ENCODE peak calls at places on chromosomes 16 and 17, in five cellular contexts. I is H1, O is IMR-90, J is K562, K is HepG2. H is an unnamed sample.

GRCh38 chr17:42555122-42555622 is 2.4 kb downstream of the HSD17B1 start:
- DNase-seq in O (no peak), I (no peak), K (no peak), J (no peak), H (no peak)

GRCh38 chr16:66486773-66487579 is 59.9 kb downstream of the BEAN1 start:
- DNase-seq in O (peak), J (no peak), K (no peak), I (no peak), H (no peak)

GRCh38 chr17:32907583-32907982 is 20.4 kb upstream of the TMEM98 start:
- DNase-seq in K (no peak), I (no peak), J (no peak), O (no peak), H (no peak)

GRCh38 chr16:64356267-64356666 is 765.6 kb downstream of the CDH11 start:
- DNase-seq in O (peak), I (no peak), J (no peak), K (no peak), H (no peak)

GRCh38 chr17:75105269-75106080 is 4.3 kb upstream of the ARMC7 start:
- DNase-seq in J (peak), O (peak), K (peak), I (peak), H (peak)

GRCh38 chr17:78873519-78874340 is 29.3 kb downstream of the CEP295NL start:
- DNase-seq in J (no peak), K (no peak), O (peak), I (no peak), H (no peak)

GRCh38 chr16:55622930-55623561 is 32.7 kb upstream of the SLC6A2 start:
- DNase-seq in J (peak), O (no peak), K (peak), I (peak), H (peak)

GRCh38 chr16:24396350-24397271 is 140.5 kb downstream of the CACNG3 start:
- DNase-seq in K (no peak), J (no peak), I (no peak), O (no peak), H (no peak)

GRCh38 chr17:40936437-40936971 is 942 bp downstream of the KRT23 start:
- DNase-seq in O (no peak), K (peak), J (no peak), I (no peak), H (no peak)

GRCh38 chr17:81097134-81097942 is 62.4 kb downstream of the BAIAP2 start:
- DNase-seq in K (peak), O (peak), J (peak), I (peak), H (peak)

GRCh38 chr17:67637901-67638641 is 79.7 kb upstream of the NOL11 start:
- DNase-seq in J (no peak), K (no peak), I (no peak), O (no peak), H (no peak)

GRCh38 chr16:3696425-3697218 is 20.7 kb downstream of the TRAP1 start:
- DNase-seq in I (no peak), J (peak), K (peak), O (peak), H (peak)

GRCh38 chr17:82548681-82549303 is 29.3 kb downstream of the FOXK2 start:
- DNase-seq in I (no peak), J (no peak), O (no peak), K (no peak), H (no peak)

GRCh38 chr17:69486779-69487637 is 72.5 kb downstream of the MAP2K6 start:
- DNase-seq in O (no peak), I (no peak), J (no peak), K (no peak), H (no peak)

GRCh38 chr17:55462711-55463110 is 41.1 kb upstream of the MMD start:
- DNase-seq in O (no peak), K (no peak), J (no peak), I (no peak), H (no peak)

GRCh38 chr17:19325542-19325941 is 37.0 kb downstream of the B9D1 start:
- DNase-seq in K (no peak), J (no peak), O (no peak), I (no peak), H (no peak)

GRCh38 chr16:69523571-69523970 is 42.2 kb upstream of the NFAT5 start:
- DNase-seq in I (no peak), O (no peak), K (no peak), J (no peak), H (no peak)

GRCh38 chr16:72066747-72067146 is 3.7 kb downstream of the HPR start:
- DNase-seq in J (peak), I (no peak), K (peak), O (peak), H (peak)

GRCh38 chr16:27242398-27242797 is 26.2 kb downstream of the NSMCE1 start:
- DNase-seq in K (no peak), I (no peak), J (no peak), O (no peak), H (no peak)

GRCh38 chr17:77696151-77696719 is 262.3 kb upstream of the TNRC6C start:
- DNase-seq in K (no peak), J (no peak), O (no peak), I (no peak), H (no peak)

GRCh38 chr17:32805029-32805976 is 71.6 kb downstream of the MYO1D start:
- DNase-seq in O (no peak), K (no peak), J (no peak), I (no peak), H (no peak)

GRCh38 chr17:16512011-16512410 is 20.0 kb upstream of the LRRC75A start:
- DNase-seq in K (no peak), O (no peak), I (no peak), J (no peak), H (no peak)

GRCh38 chr17:80068301-80069160 is 32.1 kb downstream of the CCDC40 start:
- DNase-seq in K (peak), O (peak), J (peak), I (no peak), H (no peak)

GRCh38 chr17:66432996-66433556 is 130.7 kb downstream of the PRKCA start:
- DNase-seq in J (no peak), I (no peak), O (peak), K (no peak), H (no peak)

GRCh38 chr16:14325921-14326401 is 254.8 kb downstream of the MRTFB start:
- DNase-seq in I (no peak), K (no peak), O (no peak), J (no peak), H (no peak)

GRCh38 chr17:44203731-44204452 is 4.2 kb upstream of the ATXN7L3 start:
- DNase-seq in I (peak), K (peak), O (peak), J (peak), H (peak)

GRCh38 chr17:82615084-82616020 is 32.9 kb downstream of the WDR45B start:
- DNase-seq in K (peak), I (peak), O (no peak), J (no peak), H (peak)

GRCh38 chr16:73149329-73149728 is 101.4 kb upstream of the ZFHX3 start:
- DNase-seq in O (no peak), J (no peak), I (no peak), K (peak), H (no peak)

GRCh38 chr17:28749516-28750177 is 5.8 kb downstream of the TRAF4 start:
- DNase-seq in J (no peak), I (no peak), K (no peak), O (no peak), H (no peak)

GRCh38 chr17:73956595-73957465 is 246.6 kb upstream of the RPL38 start:
- DNase-seq in J (peak), K (peak), I (peak), O (no peak), H (peak)

GRCh38 chr16:3074860-3075545 is 9.6 kb downstream of the IL32 start:
- DNase-seq in I (no peak), K (no peak), O (no peak), J (no peak), H (no peak)

GRCh38 chr16:31453255-31454204 is 5.8 kb upstream of the ARMC5 start:
- DNase-seq in O (peak), K (peak), I (no peak), J (peak), H (peak)

GRCh38 chr16:72013389-72013788 is 4.8 kb downstream of the DHODH start:
- DNase-seq in J (peak), O (peak), I (no peak), K (no peak), H (no peak)

GRCh38 chr17:16989953-16990860 is 18.3 kb upstream of the TNFRSF13B start:
- DNase-seq in K (no peak), I (no peak), J (no peak), O (peak), H (no peak)

GRCh38 chr17:29592850-29593545 is at the start of gene ANKRD13B:
- DNase-seq in I (peak), J (peak), O (no peak), K (no peak), H (no peak)

GRCh38 chr17:74749262-74750038 is 1.0 kb downstream of the NHERF1 start:
- DNase-seq in K (no peak), O (no peak), J (no peak), I (no peak), H (no peak)

GRCh38 chr17:1252203-1252608 is 18.0 kb upstream of the BHLHA9 start:
- DNase-seq in I (no peak), K (no peak), J (no peak), O (no peak), H (no peak)

GRCh38 chr16:87441886-87442580 is 49.9 kb downstream of the MAP1LC3B start:
- DNase-seq in J (no peak), K (no peak), O (peak), I (no peak), H (no peak)

GRCh38 chr16:11094838-11095565 is 150.6 kb downstream of the CLEC16A start:
- DNase-seq in I (no peak), O (no peak), J (no peak), K (no peak), H (no peak)
- TF ChIP-seq MAFK in I (no peak), O (no peak), J (no peak), K (no peak), H (no peak)

GRCh38 chr17:27607692-27608091 is 23.3 kb upstream of the LGALS9 start:
- DNase-seq in O (no peak), K (no peak), I (no peak), J (no peak), H (no peak)
- TF ChIP-seq MAFK in O (no peak), K (no peak), I (no peak), J (no peak), H (no peak)

GRCh38 chr16:30184430-30185140 is 1.2 kb downstream of the CORO1A start:
- DNase-seq in O (no peak), K (no peak), I (peak), J (peak), H (no peak)

GRCh38 chr16:30185141-30185682 is 1.8 kb downstream of the CORO1A start:
- DNase-seq in I (peak), K (no peak), J (no peak), O (no peak), H (no peak)

GRCh38 chr16:30185683-30186421 is 2.5 kb downstream of the CORO1A start:
- DNase-seq in K (no peak), I (peak), J (no peak), O (no peak), H (no peak)

GRCh38 chr16:30183236-30183960 is at the start of gene CORO1A:
- DNase-seq in J (peak), K (peak), O (peak), I (peak), H (peak)

GRCh38 chr16:30183961-30184429 is 593 bp downstream of the CORO1A start:
- DNase-seq in I (no peak), J (no peak), K (no peak), O (no peak), H (no peak)
- TF ChIP-seq MAFK in I (no peak), J (no peak), K (no peak), O (no peak), H (no peak)

DNA sequence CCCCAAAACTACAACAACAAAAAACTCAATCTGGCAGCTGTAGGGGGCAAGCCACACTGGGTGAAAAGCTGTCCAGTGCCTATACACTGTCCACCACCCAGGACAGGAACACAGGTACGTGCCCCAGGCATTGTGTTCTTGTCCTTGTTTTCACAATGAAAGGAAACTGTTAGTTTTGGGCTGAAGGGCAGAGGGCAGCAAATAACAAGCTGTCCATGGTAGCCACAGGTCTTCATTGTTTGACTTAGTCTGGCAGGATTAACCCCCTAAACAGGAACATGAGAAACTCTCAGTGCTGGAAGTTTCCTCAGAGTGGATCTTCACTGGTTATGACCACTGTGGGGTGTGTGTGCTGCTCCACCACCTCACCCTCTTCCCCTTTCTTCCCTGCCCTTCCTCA is 224.6 kb upstream of the N4BP1 start:
- DNase-seq in J (no peak), K (no peak), I (no peak), O (no peak), H (no peak)
- TF ChIP-seq MAFK in J (no peak), K (no peak), I (no peak), O (no peak), H (no peak)

GRCh38 chr17:30913955-30914354 is 7.8 kb upstream of the ADAP2 start:
- DNase-seq in O (no peak), K (no peak), I (no peak), J (no peak), H (no peak)
- TF ChIP-seq MAFK in O (no peak), K (no peak), I (no peak), J (no peak), H (no peak)

GRCh38 chr16:59148312-59148711 is 414.2 kb upstream of the GOT2 start:
- DNase-seq in J (no peak), I (no peak), K (no peak), O (no peak), H (no peak)
- TF ChIP-seq MAFK in J (no peak), I (no peak), K (no peak), O (no peak), H (no peak)

DNA sequence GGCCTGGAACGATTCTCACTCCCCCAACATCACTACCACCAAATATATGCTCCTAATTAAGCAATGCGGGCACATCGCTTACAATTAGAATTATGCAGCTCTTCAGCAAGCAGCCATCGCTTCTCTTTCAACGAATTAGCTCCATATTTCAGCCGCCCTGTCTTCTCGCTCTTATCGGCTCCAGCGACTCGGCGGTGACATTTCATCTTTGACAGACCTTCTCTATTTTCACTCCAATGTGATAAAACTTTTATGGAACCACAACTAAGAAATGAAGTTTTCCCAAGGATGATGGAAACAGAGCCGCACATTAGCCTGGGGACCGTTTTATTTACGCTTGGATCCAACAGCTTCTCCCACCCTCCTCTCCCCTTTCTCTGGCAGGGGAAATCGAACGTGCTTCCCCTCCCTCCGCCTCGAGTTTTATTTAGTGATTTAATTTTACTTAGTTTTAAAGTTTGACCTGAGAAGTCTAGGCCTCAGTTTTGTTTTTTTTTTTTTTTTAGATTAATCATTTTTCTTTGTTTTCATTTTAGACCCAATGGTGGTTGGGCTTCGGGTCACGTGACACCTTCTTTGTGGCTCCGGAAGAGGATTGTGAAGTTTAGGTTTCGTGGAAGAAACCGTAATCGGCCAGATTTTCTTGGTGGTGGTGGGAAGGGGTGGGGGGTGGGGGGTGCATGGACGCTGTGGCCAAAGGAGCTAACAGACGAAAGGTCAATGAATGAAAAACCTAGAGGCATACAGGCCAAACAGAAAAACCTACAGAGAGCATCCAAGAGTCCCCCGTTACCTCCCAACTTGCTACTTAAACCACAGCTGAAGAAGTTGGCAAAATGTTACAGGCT is 3.2 kb upstream of the HOXB2 start:
- DNase-seq in I (no peak), O (peak), J (peak), K (no peak), H (no peak)
- TF ChIP-seq MAFK in I (no peak), O (no peak), J (no peak), K (no peak), H (no peak)

DNA sequence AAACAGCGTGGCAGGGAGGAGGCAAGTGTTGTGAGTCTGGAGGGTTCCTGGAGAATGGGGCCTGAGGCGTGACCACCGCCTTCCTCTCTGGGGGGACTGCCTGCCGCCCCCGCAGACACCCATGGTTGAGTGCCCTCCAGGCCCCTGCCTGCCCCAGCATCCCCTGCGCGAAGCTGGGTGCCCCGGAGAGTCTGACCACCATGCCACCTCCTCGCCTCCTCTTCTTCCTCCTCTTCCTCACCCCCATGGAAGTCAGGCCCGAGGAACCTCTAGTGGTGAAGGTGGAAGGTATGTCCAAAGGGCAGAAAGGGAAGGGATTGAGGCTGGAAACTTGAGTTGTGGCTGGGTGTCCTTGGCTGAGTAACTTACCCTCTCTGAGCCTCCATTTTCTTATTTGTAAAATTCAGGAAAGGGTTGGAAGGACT is at the start of gene CD19:
- DNase-seq in I (no peak), J (no peak), O (no peak), K (no peak), H (no peak)
- TF ChIP-seq MAFK in I (no peak), J (no peak), O (no peak), K (no peak), H (no peak)

GRCh38 chr17:18321309-18321708 is 6.2 kb downstream of the SMCR8 start:
- DNase-seq in K (no peak), J (peak), O (no peak), I (no peak), H (no peak)

GRCh38 chr17:18318771-18319450 is 3.8 kb downstream of the SMCR8 start:
- DNase-seq in I (no peak), O (no peak), J (no peak), K (no peak), H (no peak)

GRCh38 chr17:18320301-18320700 is 5.2 kb downstream of the SMCR8 start:
- DNase-seq in O (no peak), I (no peak), J (no peak), K (no peak), H (no peak)

GRCh38 chr17:18318122-18318521 is 3.0 kb downstream of the SMCR8 start:
- DNase-seq in O (no peak), K (no peak), I (no peak), J (no peak), H (no peak)

GRCh38 chr17:18319604-18320256 is 4.6 kb downstream of the SMCR8 start:
- DNase-seq in I (no peak), J (no peak), K (peak), O (peak), H (peak)
- TF ChIP-seq MAFK in I (no peak), J (no peak), K (no peak), O (no peak), H (peak)

GRCh38 chr17:63431618-63431938 is 14.5 kb downstream of the CYB561 start:
- DNase-seq in K (no peak), J (no peak), O (no peak), I (no peak), H (no peak)

GRCh38 chr17:63434951-63435571 is 11.0 kb downstream of the CYB561 start:
- DNase-seq in O (peak), I (no peak), J (no peak), K (no peak), H (peak)

GRCh38 chr17:63431939-63432804 is 13.9 kb downstream of the CYB561 start:
- DNase-seq in O (peak), J (peak), I (no peak), K (peak), H (no peak)

GRCh38 chr17:63435681-63436522 is 10.2 kb downstream of the CYB561 start:
- DNase-seq in K (no peak), O (no peak), I (peak), J (peak), H (peak)

DNA sequence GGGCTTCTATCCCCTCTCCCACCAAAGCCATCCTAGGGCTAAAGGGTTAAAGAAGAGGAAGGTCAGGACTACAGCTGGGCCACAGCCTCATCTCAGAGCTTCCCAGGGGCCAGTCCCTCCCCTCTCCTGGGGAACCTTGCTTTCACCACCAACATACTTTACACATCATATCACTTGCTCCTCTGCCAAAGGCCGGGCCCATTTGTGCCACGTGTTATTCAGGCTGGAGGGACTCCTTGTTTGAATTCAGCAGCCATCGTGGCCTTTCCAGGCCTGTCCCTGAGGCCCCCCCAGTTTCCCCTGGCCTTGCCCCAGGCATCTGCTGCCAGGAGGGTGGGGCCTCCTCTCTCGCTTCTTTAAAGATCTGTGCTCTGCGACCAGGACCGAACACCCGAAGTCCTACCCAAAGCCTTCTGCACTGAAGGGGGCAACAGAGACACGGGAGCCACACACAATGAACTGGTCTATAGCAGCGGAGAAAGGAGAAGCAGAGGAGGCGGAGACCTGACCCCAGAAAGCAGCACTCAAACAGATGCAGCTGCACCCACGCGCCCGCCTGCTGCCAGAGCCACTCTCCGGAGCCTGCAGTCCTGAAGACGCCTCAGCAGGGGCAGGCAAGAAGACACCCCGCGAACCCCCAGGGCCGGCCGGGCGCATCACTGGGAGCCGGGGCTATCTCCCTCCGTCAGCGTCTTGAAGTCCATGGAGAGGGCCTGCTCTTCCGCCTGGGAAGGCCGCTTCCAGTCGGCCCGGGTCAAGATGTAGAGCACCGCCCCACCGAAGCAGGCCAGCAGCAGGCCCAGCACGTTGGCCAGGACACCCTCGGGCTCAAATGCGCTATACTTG is 12.1 kb downstream of the CYB561 start:
- DNase-seq in O (peak), I (no peak), J (no peak), K (no peak), H (peak)
- TF ChIP-seq MAFK in O (no peak), I (no peak), J (no peak), K (no peak), H (no peak)